ENCODE peak calls at places on chromosomes 6 and 20, in four cellular contexts. Q is endothelial cell of umbilical vein, E is K562, C is GM12878. Y is an unnamed sample.

GRCh38 chr6:46062991-46063390 is 47.3 kb upstream of the CLIC5 start:
- DNase-seq in Q (no peak), E (no peak), C (no peak), Y (no peak)

GRCh38 chr6:157690441-157691210 is 132.4 kb upstream of the SNX9 start:
- DNase-seq in Q (no peak), E (no peak), C (no peak), Y (no peak)

GRCh38 chr6:130381459-130382380 is 15.9 kb downstream of the TMEM200A start:
- DNase-seq in Q (no peak), E (no peak), C (no peak), Y (no peak)

GRCh38 chr6:169215201-169215661 is 38.4 kb downstream of the THBS2 start:
- DNase-seq in Q (no peak), E (no peak), C (no peak), Y (peak; percentile 35)

GRCh38 chr6:7377961-7378360 is 11.6 kb downstream of the CAGE1 start:
- DNase-seq in Q (no peak), E (no peak), C (no peak), Y (no peak)

GRCh38 chr6:15953152-15953880 is 175.6 kb upstream of the MYLIP start:
- DNase-seq in Q (peak; percentile 67), E (no peak), C (no peak), Y (no peak)

GRCh38 chr20:17568972-17569471 is 853 bp upstream of the DSTN start:
- DNase-seq in Q (peak; percentile 99), E (peak; percentile 47), C (no peak), Y (peak; percentile 99)

GRCh38 chr6:160831751-160832150 is 129.7 kb downstream of the PLG start:
- DNase-seq in Q (no peak), E (no peak), C (no peak), Y (no peak)

GRCh38 chr20:2767768-2768631 is 32.4 kb downstream of the CPXM1 start:
- DNase-seq in Q (peak; percentile 54), E (no peak), C (no peak), Y (peak; percentile 24)

GRCh38 chr6:154179443-154179842 is 140.4 kb downstream of the OPRM1 start:
- DNase-seq in Q (no peak), E (no peak), C (no peak), Y (no peak)

GRCh38 chr6:345747-346388 is 45.7 kb upstream of the IRF4 start:
- DNase-seq in Q (no peak), E (no peak), C (no peak), Y (peak; percentile 26)

GRCh38 chr6:113172531-113172966 is 684.6 kb upstream of the MARCKS start:
- DNase-seq in Q (peak; percentile 87), E (no peak), C (no peak), Y (no peak)

GRCh38 chr6:6686748-6687601 is 98.5 kb downstream of the LY86 start:
- DNase-seq in Q (peak; percentile 96), E (peak; percentile 100), C (no peak), Y (no peak)

GRCh38 chr6:134420638-134421181 is 102.8 kb upstream of the SGK1 start:
- DNase-seq in Q (peak; percentile 86), E (no peak), C (no peak), Y (peak; percentile 90)

GRCh38 chr20:23335521-23335920 is 15.1 kb upstream of the NXT1 start:
- DNase-seq in Q (no peak), E (no peak), C (no peak), Y (no peak)

GRCh38 chr20:45629496-45630100 is at the start of gene WFDC10A:
- DNase-seq in Q (peak; percentile 23), E (peak; percentile 62), C (no peak), Y (peak; percentile 49)

GRCh38 chr6:133502451-133503259 is 261.5 kb downstream of the EYA4 start:
- DNase-seq in Q (no peak), E (no peak), C (no peak), Y (peak; percentile 94)

GRCh38 chr6:25579902-25580495 is 72.0 kb upstream of the SCGN start:
- DNase-seq in Q (no peak), E (no peak), C (no peak), Y (no peak)

GRCh38 chr20:24996449-24997195 is 4.1 kb upstream of the APMAP start:
- DNase-seq in Q (no peak), E (no peak), C (no peak), Y (no peak)

GRCh38 chr6:90953405-90954161 is 366.7 kb upstream of the MAP3K7 start:
- DNase-seq in Q (no peak), E (no peak), C (no peak), Y (no peak)

GRCh38 chr20:37343212-37343993 is 2.5 kb upstream of the SRC start:
- DNase-seq in Q (no peak), E (no peak), C (no peak), Y (no peak)

GRCh38 chr6:118680452-118681095 is 29.2 kb upstream of the CEP85L start:
- DNase-seq in Q (no peak), E (no peak), C (no peak), Y (no peak)

GRCh38 chr20:48364055-48364454 is 463.7 kb downstream of the PREX1 start:
- DNase-seq in Q (no peak), E (no peak), C (no peak), Y (no peak)

GRCh38 chr6:14192186-14192788 is 74.7 kb downstream of the CD83 start:
- DNase-seq in Q (no peak), E (no peak), C (no peak), Y (no peak)

GRCh38 chr6:89976141-89977020 is 82.1 kb downstream of the GJA10 start:
- DNase-seq in Q (no peak), E (no peak), C (no peak), Y (no peak)

GRCh38 chr20:56001106-56001785 is 4.1 kb downstream of the CBLN4 start:
- DNase-seq in Q (no peak), E (no peak), C (no peak), Y (no peak)

GRCh38 chr6:82568290-82568993 is 204.8 kb downstream of the TPBG start:
- DNase-seq in Q (no peak), E (no peak), C (peak; percentile 79), Y (no peak)

GRCh38 chr6:82569022-82569421 is 205.4 kb downstream of the TPBG start:
- DNase-seq in Q (no peak), E (no peak), C (no peak), Y (no peak)

GRCh38 chr6:82571431-82571830 is 207.8 kb downstream of the TPBG start:
- DNase-seq in Q (no peak), E (no peak), C (no peak), Y (no peak)

GRCh38 chr6:82567621-82568020 is 204.0 kb downstream of the TPBG start:
- DNase-seq in Q (no peak), E (no peak), C (no peak), Y (no peak)

DNA sequence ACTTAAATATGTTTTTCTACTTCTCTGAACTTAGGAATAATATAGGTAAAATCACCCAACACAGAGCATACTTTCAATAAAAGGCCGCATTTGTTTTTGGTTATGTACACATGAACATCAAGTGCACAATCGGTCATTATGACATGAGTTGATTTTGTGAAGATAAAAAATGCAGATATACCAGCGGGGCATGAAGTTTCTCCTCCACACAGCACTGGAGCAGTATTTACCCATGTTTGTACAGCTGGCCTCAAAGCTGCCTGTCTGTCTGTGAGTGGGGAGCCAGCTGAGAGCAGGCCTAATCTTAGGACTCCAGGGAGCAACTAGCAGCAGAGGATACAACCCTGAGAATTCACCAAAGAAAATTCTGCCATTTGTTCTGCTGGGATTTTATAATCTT is 206.5 kb downstream of the TPBG start:
- DNase-seq in Q (no peak), E (no peak), C (no peak), Y (no peak)
- TF ChIP-seq FOS in Q (no peak), E (no peak), C (no peak), Y (no peak)

GRCh38 chr20:58705525-58705924 is 12.9 kb downstream of the NPEPL1 start:
- DNase-seq in Q (no peak), E (no peak), C (no peak), Y (no peak)
- TF ChIP-seq FOS in Q (no peak), E (no peak), C (no peak), Y (no peak)

GRCh38 chr6:168196385-168196860 is 117.4 kb upstream of the FRMD1 start:
- DNase-seq in Q (no peak), E (no peak), C (no peak), Y (no peak)

GRCh38 chr6:168193816-168194701 is 115.0 kb upstream of the FRMD1 start:
- DNase-seq in Q (no peak), E (peak; percentile 40), C (no peak), Y (no peak)

GRCh38 chr6:168192901-168193815 is 114.1 kb upstream of the FRMD1 start:
- DNase-seq in Q (no peak), E (no peak), C (no peak), Y (no peak)

GRCh38 chr6:168195712-168196111 is 116.7 kb upstream of the FRMD1 start:
- DNase-seq in Q (no peak), E (no peak), C (no peak), Y (no peak)

DNA sequence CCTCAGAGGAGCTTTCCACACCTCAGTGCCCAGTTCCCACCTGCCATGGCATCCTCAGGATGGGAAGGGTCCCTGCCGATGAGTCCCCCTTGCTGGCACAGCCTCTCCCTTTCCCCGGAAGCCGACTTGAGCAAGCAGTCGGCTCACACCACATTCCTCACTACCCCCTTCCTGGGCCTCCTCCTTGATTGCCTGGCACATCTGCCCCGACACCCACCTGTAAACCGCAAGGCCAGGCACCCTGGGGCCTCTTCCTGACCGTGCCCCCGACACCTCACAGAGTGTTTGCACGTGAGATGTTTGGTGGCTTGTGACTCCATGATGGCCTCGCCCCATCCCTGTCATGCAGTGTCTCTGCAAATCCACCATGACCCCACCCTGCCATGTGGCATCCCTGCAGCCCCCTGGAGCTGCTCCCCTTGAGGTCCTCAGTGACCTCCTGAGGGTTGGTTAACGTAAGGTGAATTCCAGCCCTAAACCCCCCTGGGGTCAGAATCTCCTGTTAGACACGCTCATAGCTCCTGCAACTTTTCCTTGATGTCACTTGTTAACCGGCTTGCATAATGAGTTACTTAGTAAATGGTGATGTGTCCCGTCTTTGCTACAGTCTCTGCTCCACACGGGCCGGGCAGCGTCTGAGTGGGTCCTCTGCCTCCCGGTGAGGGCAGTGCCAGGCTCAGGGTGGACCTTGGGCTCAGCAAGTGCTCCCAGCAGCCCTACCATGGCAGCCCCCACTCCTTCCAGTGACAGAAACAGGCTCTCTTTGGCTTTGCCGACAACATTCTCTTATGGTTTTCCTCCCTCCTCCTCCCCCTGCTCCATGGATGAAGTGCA is 115.9 kb upstream of the FRMD1 start:
- DNase-seq in Q (no peak), E (no peak), C (no peak), Y (no peak)
- TF ChIP-seq FOS in Q (no peak), E (no peak), C (no peak), Y (no peak)

DNA sequence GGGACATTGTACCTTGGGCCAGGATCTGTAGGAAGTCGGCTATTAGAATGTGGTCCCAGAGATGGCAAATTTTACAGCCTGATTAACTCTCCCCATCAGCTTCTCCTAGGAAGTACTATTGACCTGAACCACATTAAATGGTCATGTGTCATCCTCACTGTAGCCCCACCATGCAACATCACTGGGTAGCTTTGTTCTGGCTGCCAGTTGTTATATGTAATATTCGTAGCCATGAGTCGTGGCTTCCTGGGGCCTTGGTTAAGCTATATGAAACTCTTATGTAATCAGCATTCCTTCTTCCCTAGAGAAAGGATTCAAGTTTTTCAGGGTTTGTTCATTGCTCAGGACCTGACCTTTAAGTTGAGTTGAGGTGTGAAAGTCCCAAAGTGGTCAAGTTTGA is 125.7 kb downstream of the ANKS1A start:
- DNase-seq in Q (peak; percentile 24), E (no peak), C (no peak), Y (peak; percentile 78)
- TF ChIP-seq FOS in Q (peak; percentile 36), E (no peak), C (no peak), Y (no peak)

GRCh38 chr20:33915726-33916331 is 77.9 kb upstream of the RALY start:
- DNase-seq in Q (no peak), E (peak; percentile 82), C (no peak), Y (no peak)
- TF ChIP-seq FOS in Q (no peak), E (no peak), C (no peak), Y (no peak)

GRCh38 chr20:38424404-38424803 is 10.7 kb downstream of the SNHG17 start:
- DNase-seq in Q (no peak), E (peak; percentile 13), C (no peak), Y (no peak)
- TF ChIP-seq FOS in Q (no peak), E (no peak), C (no peak), Y (no peak)

Y was measured in IMR-90.